ENCODE peak calls at places on chromosomes 1 and 21, in five cellular contexts. C is prostate gland, D is HCT116, I is K562, H is stomach. F is an unnamed sample.

GRCh38 chr1:8520483-8520966 is 202.6 kb downstream of the SLC45A1 start:
- DNase-seq in C (no peak), D (no peak), I (peak; percentile 31), H (no peak), F (no peak)

GRCh38 chr1:20964540-20965484 is 177.7 kb upstream of the HP1BP3 start:
- DNase-seq in C (peak; percentile 6), D (no peak), I (peak; percentile 23), H (no peak), F (peak; percentile 32)

GRCh38 chr1:154951901-154952657 is 3.8 kb downstream of the PBXIP1 start:
- DNase-seq in C (no peak), D (no peak), I (no peak), H (no peak), F (no peak)

GRCh38 chr21:35015435-35016024 is 33.6 kb downstream of the RUNX1 start:
- DNase-seq in C (no peak), D (no peak), I (no peak), H (no peak), F (no peak)

GRCh38 chr21:46320331-46320801 is 3.3 kb downstream of the C21orf58 start:
- DNase-seq in C (no peak), D (no peak), I (peak; percentile 93), H (no peak), F (peak; percentile 70)

GRCh38 chr1:206809504-206810084 is 37.3 kb upstream of the IL10 start:
- DNase-seq in C (peak; percentile 10), D (peak; percentile 23), I (no peak), H (peak; percentile 50), F (peak; percentile 26)

GRCh38 chr1:157490337-157491165 is 61.8 kb downstream of the FCRL5 start:
- DNase-seq in C (peak; percentile 55), D (peak; percentile 39), I (peak; percentile 47), H (peak; percentile 80), F (peak; percentile 58)

GRCh38 chr21:28521932-28522826 is 470.5 kb downstream of the LTN1 start:
- DNase-seq in C (no peak), D (no peak), I (no peak), H (no peak), F (peak; percentile 88)

GRCh38 chr1:24683713-24684162 is 40.6 kb downstream of the SRRM1 start:
- DNase-seq in C (no peak), D (peak; percentile 95), I (peak; percentile 66), H (no peak), F (peak; percentile 88)

GRCh38 chr1:230749150-230749549 is 2.0 kb downstream of the CAPN9 start:
- DNase-seq in C (no peak), D (no peak), I (no peak), H (no peak), F (no peak)

GRCh38 chr1:61241411-61241838 is 159.1 kb downstream of the NFIA start:
- DNase-seq in C (peak; percentile 80), D (no peak), I (no peak), H (no peak), F (peak; percentile 54)

GRCh38 chr1:97137862-97138514 is 416.4 kb downstream of the PTBP2 start:
- DNase-seq in C (peak; percentile 44), D (peak; percentile 37), I (no peak), H (no peak), F (peak; percentile 95)

GRCh38 chr1:83802023-83802422 is 196.9 kb downstream of the TTLL7 start:
- DNase-seq in C (no peak), D (no peak), I (no peak), H (no peak), F (no peak)

GRCh38 chr1:10168912-10169514 is 41.4 kb upstream of the KIF1B start:
- DNase-seq in C (no peak), D (no peak), I (no peak), H (no peak), F (no peak)

GRCh38 chr1:111887385-111887784 is 102.1 kb downstream of the KCND3 start:
- DNase-seq in C (no peak), D (no peak), I (no peak), H (no peak), F (no peak)

GRCh38 chr1:81299892-81300291 is 500.8 kb upstream of the ADGRL2 start:
- DNase-seq in C (no peak), D (no peak), I (no peak), H (no peak), F (no peak)

GRCh38 chr1:45669859-45670655 is 16.3 kb downstream of the GPBP1L1 start:
- DNase-seq in C (no peak), D (no peak), I (no peak), H (no peak), F (peak; percentile 29)

DNA sequence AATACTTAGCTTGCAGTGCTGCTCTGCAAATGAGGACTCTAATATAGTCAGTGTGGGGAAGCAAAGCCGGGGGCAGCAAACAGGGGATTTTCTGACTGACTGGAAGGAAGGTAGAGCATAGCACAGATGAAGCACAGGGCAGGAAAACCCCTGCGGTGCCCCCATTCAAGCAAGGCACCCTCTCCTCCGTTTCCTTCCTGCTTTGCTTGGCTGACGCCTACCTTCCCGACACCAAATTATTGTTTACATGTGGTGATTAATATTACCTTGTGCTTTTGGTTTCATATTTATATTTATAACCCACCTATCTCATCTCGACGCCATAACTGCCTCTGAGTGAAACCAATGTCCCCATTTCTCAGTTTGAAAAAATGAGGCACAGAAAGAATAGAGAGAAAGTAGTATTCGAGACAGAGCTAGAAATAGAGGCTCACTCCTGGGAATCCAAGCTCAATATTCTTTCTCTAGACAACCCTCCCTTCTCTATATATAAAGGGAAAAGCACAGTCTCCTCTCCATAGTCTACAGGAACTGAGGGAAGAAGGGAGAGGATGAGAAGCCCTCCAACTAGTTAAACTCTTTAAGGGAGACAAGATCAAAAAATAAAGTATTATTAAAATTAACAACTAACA is 41.3 kb downstream of the PIK3C2B start:
- DNase-seq in C (no peak), D (no peak), I (no peak), H (peak; percentile 46), F (peak; percentile 62)
- H3K4me3 ChIP-seq in C (no peak overlapping the region), D (no peak overlapping the region), I (no peak overlapping the region), H (no peak overlapping the region), F (no peak overlapping the region)

GRCh38 chr1:147580200-147580557 is 38.9 kb downstream of the BCL9 start:
- DNase-seq in C (no peak), D (no peak), I (no peak), H (no peak), F (no peak)
- TF ChIP-seq POLR2AphosphoS5 in C (no peak), D (no peak), I (no peak), H (no peak), F (no peak)

GRCh38 chr1:169488157-169488556 is 2.4 kb upstream of the SLC19A2 start:
- DNase-seq in C (no peak), D (no peak), I (no peak), H (no peak), F (no peak)
- H3K36me3 ChIP-seq in C (no peaks in the 10 kb centered on the region), D (no peaks in the 10 kb centered on the region), I (no peaks in the 10 kb centered on the region), H (no peaks in the 10 kb centered on the region), F (no peaks in the 10 kb centered on the region)

GRCh38 chr1:220732137-220732536 is 16.0 kb upstream of the MTARC2 start:
- DNase-seq in C (peak; percentile 50), D (no peak), I (no peak), H (no peak), F (peak; percentile 85)
- H3K4me3 ChIP-seq in C (no peak overlapping the region), D (no peak overlapping the region), I (no peak overlapping the region), H (no peak overlapping the region), F (peak overlapping the region; percentile 47)

GRCh38 chr1:87683557-87683956 is 354.9 kb downstream of the LMO4 start:
- DNase-seq in C (no peak), D (no peak), I (no peak), H (no peak), F (peak; percentile 2)
- TF ChIP-seq POLR2AphosphoS5 in C (no peak), D (no peak), I (no peak), H (no peak), F (no peak)

GRCh38 chr21:42299324-42300044 is 15.7 kb downstream of the TFF3 start:
- DNase-seq in C (no peak), D (no peak), I (no peak), H (no peak), F (no peak)

GRCh38 chr21:42300045-42300583 is 15.1 kb downstream of the TFF3 start:
- DNase-seq in C (no peak), D (no peak), I (no peak), H (no peak), F (no peak)

GRCh38 chr21:42297372-42297771 is 17.8 kb downstream of the TFF3 start:
- DNase-seq in C (no peak), D (no peak), I (no peak), H (no peak), F (no peak)

GRCh38 chr21:42298237-42298636 is 17.0 kb downstream of the TFF3 start:
- DNase-seq in C (no peak), D (no peak), I (no peak), H (no peak), F (no peak)

DNA sequence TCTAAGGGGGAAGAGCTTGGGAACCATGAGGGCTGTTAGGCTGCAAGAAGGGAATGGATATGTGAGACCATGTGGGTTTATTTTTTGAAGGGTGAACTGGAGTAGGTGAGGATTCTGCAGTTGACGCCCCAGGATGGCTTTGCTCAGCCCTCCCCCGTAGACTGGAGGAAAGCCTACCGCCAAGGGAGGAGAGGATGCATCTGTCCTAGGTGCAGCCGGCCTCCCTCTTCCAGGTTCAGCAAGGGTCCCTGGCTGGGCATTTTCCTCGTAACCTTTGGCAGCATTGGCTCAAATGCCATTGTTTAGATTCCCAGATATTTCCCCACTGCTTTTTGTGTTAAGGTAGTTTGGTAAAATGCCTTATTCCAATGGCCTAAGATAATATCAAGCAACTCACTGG is 16.6 kb downstream of the TFF3 start:
- DNase-seq in C (no peak), D (no peak), I (no peak), H (no peak), F (no peak)
- H3K36me3 ChIP-seq in C (no peaks in the 10 kb centered on the region), D (no peaks in the 10 kb centered on the region), I (no peaks in the 10 kb centered on the region), H (no peaks in the 10 kb centered on the region), F (no peaks in the 10 kb centered on the region)

GRCh38 chr1:50110656-50111055 is 1.9 kb downstream of the ELAVL4 start:
- DNase-seq in C (no peak), D (no peak), I (no peak), H (no peak), F (no peak)
- H3K4me3 ChIP-seq in C (no peak overlapping the region), D (no peak overlapping the region), I (no peak overlapping the region), H (no peak overlapping the region), F (no peak overlapping the region)

GRCh38 chr1:228903573-228904122 is 168.4 kb downstream of the RHOU start:
- DNase-seq in C (no peak), D (no peak), I (no peak), H (no peak), F (peak; percentile 30)

GRCh38 chr1:228901936-228902681 is 166.8 kb downstream of the RHOU start:
- DNase-seq in C (no peak), D (no peak), I (no peak), H (no peak), F (no peak)

GRCh38 chr1:228904222-228904621 is 168.9 kb downstream of the RHOU start:
- DNase-seq in C (no peak), D (no peak), I (no peak), H (no peak), F (no peak)

GRCh38 chr1:228900993-228901392 is 165.7 kb downstream of the RHOU start:
- DNase-seq in C (no peak), D (no peak), I (no peak), H (no peak), F (no peak)

GRCh38 chr1:228902781-228903572 is 167.7 kb downstream of the RHOU start:
- DNase-seq in C (peak; percentile 96), D (peak; percentile 52), I (no peak), H (peak; percentile 89), F (peak; percentile 99)
- TF ChIP-seq POLR2AphosphoS5 in C (peak; percentile 95), D (peak; percentile 42), I (no peak), H (peak; percentile 69), F (peak; percentile 76)